ENCODE peak calls at places on chromosomes 1 and 21, in nine cellular contexts. X is transverse colon; H is SJCRH30; B is CD8-positive, alpha-beta T cell; J is endodermal cell; N is cardiac muscle cell; S is CD8-positive, alpha-beta memory T cell; U is lower lobe of right lung; O is PC-3. Z is an unnamed sample.

GRCh38 chr1:53629101-53629691 is 109.8 kb downstream of the GLIS1 start:
- DNase-seq in B (no peak), S (no peak), X (no peak), U (no peak), H (peak; percentile 39), O (no peak), N (no peak), J (peak; percentile 32), Z (no peak)

GRCh38 chr1:206544562-206545257 is 37.4 kb downstream of the RASSF5 start:
- DNase-seq in N (peak; percentile 57), H (peak; percentile 92), O (peak; percentile 93), X (peak; percentile 82), J (peak; percentile 98), S (peak; percentile 75), U (peak; percentile 80), B (peak; percentile 81), Z (peak; percentile 74)

GRCh38 chr1:110686188-110686587 is 11.4 kb upstream of the KCNA3 start:
- DNase-seq in O (no peak), U (no peak), S (no peak), J (no peak), H (no peak), B (peak; percentile 10), X (peak; percentile 21), N (no peak), Z (peak; percentile 34)

GRCh38 chr1:206021796-206022365 is 1.8 kb downstream of the CTSE start:
- DNase-seq in B (no peak), X (no peak), S (no peak), N (peak; percentile 57), H (no peak), J (no peak), O (peak; percentile 81), U (no peak), Z (no peak)

GRCh38 chr1:201461783-201462441 is 7.1 kb downstream of the PHLDA3 start:
- DNase-seq in N (peak; percentile 98), O (peak; percentile 100), B (no peak), U (peak; percentile 86), J (peak; percentile 57), H (peak; percentile 99), X (peak; percentile 69), S (no peak), Z (peak; percentile 75)

GRCh38 chr21:34642211-34643075 is 26.4 kb upstream of the CLIC6 start:
- DNase-seq in U (no peak), S (no peak), J (no peak), B (no peak), X (no peak), N (peak; percentile 54), H (peak; percentile 13), O (peak; percentile 7), Z (peak; percentile 19)

GRCh38 chr21:36428789-36429671 is 43.8 kb downstream of the CHAF1B start:
- DNase-seq in O (peak; percentile 19), J (no peak), S (no peak), X (no peak), N (no peak), B (no peak), H (peak; percentile 33), U (no peak), Z (no peak)

GRCh38 chr1:244092293-244093264 is 41.5 kb downstream of the ZBTB18 start:
- DNase-seq in S (no peak), O (peak; percentile 63), N (peak; percentile 43), B (no peak), X (peak; percentile 68), U (no peak), H (no peak), J (no peak), Z (no peak)

GRCh38 chr1:107993920-107994319 is 28.9 kb upstream of the VAV3 start:
- DNase-seq in S (no peak), H (peak; percentile 40), B (no peak), X (no peak), J (no peak), O (no peak), U (no peak), N (peak; percentile 29), Z (no peak)

GRCh38 chr21:45228171-45228641 is 59.5 kb downstream of the POFUT2 start:
- DNase-seq in O (peak; percentile 95), J (no peak), N (peak; percentile 94), X (no peak), B (peak; percentile 66), S (peak; percentile 79), H (peak; percentile 47), U (no peak), Z (no peak)
- H3K27ac ChIP-seq in O (peak overlapping the region; percentile 29), J (no peak overlapping the region), N (no peak overlapping the region), X (no peak overlapping the region), B (no peak overlapping the region), S (peak overlapping the region; percentile 54), H (peak overlapping the region; percentile 28), U (no peak overlapping the region), Z (no peak overlapping the region)

DNA sequence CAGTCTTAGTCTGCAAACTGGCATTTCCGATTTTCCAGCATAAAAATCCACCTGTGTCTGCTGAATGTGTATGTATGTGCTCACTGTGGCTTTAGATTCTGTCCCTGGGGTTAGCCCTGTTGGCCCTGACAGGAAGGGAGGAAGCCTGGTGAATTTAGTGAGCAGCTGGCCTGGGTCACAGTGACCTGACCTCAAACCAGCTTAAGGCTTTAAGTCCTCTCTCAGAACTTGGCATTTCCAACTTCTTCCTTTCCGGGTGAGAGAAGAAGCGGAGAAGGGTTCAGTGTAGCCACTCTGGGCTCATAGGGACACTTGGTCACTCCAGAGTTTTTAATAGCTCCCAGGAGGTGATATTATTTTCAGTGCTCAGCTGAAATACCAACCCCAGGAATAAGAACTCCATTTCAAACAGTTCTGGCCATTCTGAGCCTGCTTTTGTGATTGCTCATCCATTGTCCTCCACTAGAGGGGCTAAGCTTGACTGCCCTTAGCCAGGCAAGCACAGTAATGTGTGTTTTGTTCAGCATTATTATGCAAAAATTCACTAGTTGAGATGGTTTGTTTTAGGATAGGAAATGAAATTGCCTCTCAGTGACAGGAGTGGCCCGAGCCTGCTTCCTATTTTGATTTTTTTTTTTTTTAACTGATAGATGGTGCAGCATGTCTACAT is 2.5 kb upstream of the OLFML3 start:
- DNase-seq in O (peak; percentile 62), U (no peak), N (peak; percentile 70), X (no peak), S (no peak), B (no peak), J (peak; percentile 62), H (peak; percentile 83), Z (no peak)
- H3K27ac ChIP-seq in O (no peak overlapping the region), U (peak overlapping the region; percentile 27), N (peak overlapping the region; percentile 54), X (peak overlapping the region; percentile 1), S (no peak overlapping the region), B (no peak overlapping the region), J (peak overlapping the region; percentile 61), H (peak overlapping the region; percentile 26), Z (no peak overlapping the region)

GRCh38 chr1:51689073-51689435 is 72.2 kb downstream of the OSBPL9 start:
- DNase-seq in N (no peak), O (no peak), J (no peak), X (no peak), U (no peak), H (no peak), S (no peak), B (no peak), Z (no peak)
- H3K27ac ChIP-seq in N (peak overlapping the region; percentile 59), O (peak overlapping the region; percentile 95), J (no peak overlapping the region), X (peak overlapping the region; percentile 61), U (no peak overlapping the region), H (peak overlapping the region; percentile 19), S (no peak overlapping the region), B (no peak overlapping the region), Z (no peak overlapping the region)

DNA sequence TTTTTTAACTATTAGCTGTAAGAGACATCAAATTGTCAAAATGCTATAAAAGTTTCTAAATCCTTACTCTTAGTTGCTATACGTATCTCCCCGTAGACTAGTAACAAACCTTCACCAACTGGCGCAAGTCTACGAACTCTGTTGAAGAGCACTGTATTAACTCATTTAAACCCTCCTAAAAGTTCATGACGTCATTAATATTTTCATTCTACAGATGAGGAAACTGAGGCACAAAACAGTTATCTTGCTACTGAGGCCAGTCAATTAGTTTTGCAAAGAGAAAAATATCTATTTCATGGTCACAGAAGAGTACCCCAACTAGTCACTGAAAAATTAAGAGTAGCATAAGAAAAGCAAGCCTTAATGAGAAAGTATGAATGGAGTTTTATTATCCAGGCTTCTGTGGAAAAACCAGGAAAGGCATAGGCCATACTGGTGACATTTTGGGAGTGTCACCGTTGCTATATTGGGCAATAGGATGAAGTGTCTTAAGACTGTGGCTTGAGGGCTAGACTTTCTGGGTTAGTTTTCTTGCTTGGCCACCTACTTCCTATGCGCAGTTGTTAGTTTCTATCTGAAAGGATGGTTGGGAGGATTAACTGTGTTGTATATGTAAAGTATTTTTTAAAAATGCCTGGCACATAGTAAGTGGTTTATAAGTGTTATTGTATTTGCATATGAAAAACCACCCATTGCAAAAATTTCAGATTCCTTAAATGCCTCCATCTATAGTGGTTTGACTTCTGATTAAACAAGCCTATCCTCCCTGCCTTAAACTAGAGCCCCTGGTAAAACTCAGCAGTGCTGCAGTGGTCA is 52.4 kb upstream of the SYT14 start:
- DNase-seq in B (no peak), O (peak; percentile 1), S (no peak), N (no peak), U (no peak), H (peak; percentile 12), X (no peak), J (no peak), Z (no peak)
- H3K27ac ChIP-seq in B (no peak overlapping the region), O (peak overlapping the region; percentile 63), S (no peak overlapping the region), N (no peak overlapping the region), U (no peak overlapping the region), H (peak overlapping the region; percentile 77), X (no peak overlapping the region), J (no peak overlapping the region), Z (no peak overlapping the region)

Z was measured in Peyer's patch.